ENCODE peak calls at places on chromosomes 16 and 17, in four cellular contexts. V, J, L and P are unnamed samples.

GRCh38 chr17:82246365-82247174 is 17.7 kb downstream of the SLC16A3 start:
- DNase-seq in L (no peak), J (no peak), V (no peak), P (no peak)

GRCh38 chr17:705011-705410 is 9.6 kb downstream of the VPS53 start:
- DNase-seq in L (no peak), J (no peak), V (no peak), P (no peak)

GRCh38 chr16:77295896-77296295 is 96.7 kb downstream of the SYCE1L start:
- DNase-seq in L (no peak), V (no peak), J (no peak), P (no peak)

GRCh38 chr17:50043290-50044148 is 12.4 kb upstream of the ITGA3 start:
- DNase-seq in J (no peak), L (no peak), V (no peak), P (no peak)

GRCh38 chr16:17133851-17134250 is 336.9 kb downstream of the XYLT1 start:
- DNase-seq in L (no peak), J (no peak), V (no peak), P (no peak)

GRCh38 chr17:56594528-56595418 is 1.3 kb downstream of the NOG start:
- DNase-seq in J (no peak), V (peak), L (peak), P (no peak)

GRCh38 chr16:84603115-84603816 is 14.6 kb downstream of the COTL1 start:
- DNase-seq in L (no peak), J (peak), V (no peak), P (peak)

GRCh38 chr17:6567528-6568185 is 11.3 kb upstream of the PITPNM3 start:
- DNase-seq in J (no peak), L (no peak), V (no peak), P (no peak)

GRCh38 chr17:21213491-21214014 is 408 bp downstream of the TMEM11 start:
- DNase-seq in J (no peak), V (no peak), L (peak), P (no peak)

GRCh38 chr17:6374761-6375312 is 60.1 kb downstream of the AIPL1 start:
- DNase-seq in V (peak), L (no peak), J (no peak), P (no peak)

GRCh38 chr16:71338193-71338592 is 20.3 kb upstream of the CALB2 start:
- DNase-seq in V (no peak), J (no peak), L (no peak), P (no peak)

GRCh38 chr17:50516980-50517379 is 8.7 kb downstream of the MYCBPAP start:
- DNase-seq in J (no peak), V (no peak), L (no peak), P (no peak)

GRCh38 chr16:1615761-1616160 is 3.6 kb downstream of the CRAMP1 start:
- DNase-seq in J (no peak), V (no peak), L (no peak), P (no peak)

GRCh38 chr17:6061290-6061689 is 8.9 kb upstream of the WSCD1 start:
- DNase-seq in L (no peak), V (no peak), J (no peak), P (no peak)

GRCh38 chr16:76293980-76294690 is 16.9 kb downstream of the CNTNAP4 start:
- DNase-seq in J (no peak), V (no peak), L (no peak), P (no peak)

GRCh38 chr17:49031965-49032928 is 35.1 kb downstream of the IGF2BP1 start:
- DNase-seq in L (peak), V (peak), J (no peak), P (no peak)

GRCh38 chr17:82320956-82321927 is 3.8 kb upstream of the CD7 start:
- DNase-seq in V (peak), J (no peak), L (peak), P (no peak)

GRCh38 chr17:82964851-82965341 is 114.5 kb upstream of the METRNL start:
- DNase-seq in V (no peak), J (no peak), L (no peak), P (no peak)

GRCh38 chr17:77196251-77196650 is 55.5 kb downstream of the SEC14L1 start:
- DNase-seq in J (no peak), V (no peak), L (no peak), P (no peak)

GRCh38 chr17:45277992-45278391 is 16.1 kb upstream of the SPATA32 start:
- DNase-seq in J (no peak), V (no peak), L (no peak), P (no peak)

GRCh38 chr16:54216268-54217187 is 70.1 kb downstream of the IRX3 start:
- DNase-seq in J (no peak), L (no peak), V (no peak), P (no peak)

GRCh38 chr17:67280279-67280678 is 35.3 kb upstream of the HELZ start:
- DNase-seq in V (no peak), J (no peak), L (no peak), P (no peak)

GRCh38 chr16:11053916-11054460 is 109.6 kb downstream of the CLEC16A start:
- DNase-seq in L (no peak), J (no peak), V (no peak), P (no peak)

GRCh38 chr16:4517812-4518211 is 20.8 kb downstream of the CDIP1 start:
- DNase-seq in V (no peak), J (peak), L (peak), P (no peak)

GRCh38 chr16:86370036-86370435 is 140.3 kb upstream of the FOXF1 start:
- DNase-seq in V (no peak), J (no peak), L (no peak), P (no peak)

GRCh38 chr17:76868669-76869208 is 535 bp downstream of the MGAT5B start:
- DNase-seq in L (peak), V (no peak), J (no peak), P (no peak)

GRCh38 chr16:88505405-88506082 is 52.5 kb downstream of the ZFPM1 start:
- DNase-seq in J (no peak), V (peak), L (peak), P (no peak)

GRCh38 chr17:72413077-72414031 is 292.5 kb downstream of the SOX9 start:
- DNase-seq in L (no peak), J (no peak), V (no peak), P (no peak)

GRCh38 chr16:30121741-30122620 is 1.0 kb downstream of the MAPK3 start:
- DNase-seq in J (peak), L (no peak), V (no peak), P (no peak)

GRCh38 chr17:42087042-42087701 is 11.1 kb downstream of the ZNF385C start:
- DNase-seq in J (no peak), V (no peak), L (no peak), P (no peak)

GRCh38 chr17:49817993-49818392 is 29.5 kb downstream of the KAT7 start:
- DNase-seq in V (no peak), L (no peak), J (no peak), P (no peak)

GRCh38 chr17:32497431-32498205 is 10.8 kb downstream of the CDK5R1 start:
- DNase-seq in J (no peak), V (no peak), L (no peak), P (no peak)

GRCh38 chr16:59148312-59148711 is 414.2 kb upstream of the GOT2 start:
- DNase-seq in L (no peak), J (no peak), V (no peak), P (no peak)

GRCh38 chr16:3098459-3099394 is at the start of gene ZSCAN10:
- DNase-seq in L (no peak), V (no peak), J (no peak), P (no peak)

GRCh38 chr17:50344712-50345380 is 1.1 kb upstream of the XYLT2 start:
- DNase-seq in L (no peak), J (no peak), V (peak), P (no peak)

GRCh38 chr17:19769946-19770652 is 22.0 kb upstream of the ALDH3A1 start:
- DNase-seq in J (no peak), L (no peak), V (no peak), P (no peak)

GRCh38 chr17:57862990-57863667 is 13.3 kb upstream of the MRPS23 start:
- DNase-seq in L (no peak), J (peak), V (peak), P (no peak)

GRCh38 chr17:80261159-80261894 is 675 bp downstream of the RNF213 start:
- DNase-seq in J (peak), L (peak), V (no peak), P (peak)

GRCh38 chr16:47715442-47716054 is 254.4 kb downstream of the PHKB start:
- DNase-seq in J (no peak), L (no peak), V (no peak), P (no peak)